ENCODE peak calls at places on chromosome 14, in four cellular contexts. B is HepG2, K is H1, Y is GM12878. M is an unnamed sample.

GRCh38 chr14:97970222-97970621 is 1173.0 kb downstream of the VRK1 start:
- DNase-seq in B (no peak), Y (no peak), K (no peak), M (no peak)

GRCh38 chr14:51533160-51533559 is 118.5 kb upstream of the FRMD6 start:
- DNase-seq in Y (no peak), K (no peak), B (no peak), M (no peak)

GRCh38 chr14:39219075-39219499 is 14.6 kb upstream of the MIA2 start:
- DNase-seq in B (peak; percentile 83), Y (no peak), K (no peak), M (no peak)

GRCh38 chr14:65258391-65258790 is 154.1 kb upstream of the FUT8 start:
- DNase-seq in B (peak; percentile 90), K (no peak), Y (no peak), M (no peak)

GRCh38 chr14:102171173-102172020 is 31.7 kb downstream of the WDR20 start:
- DNase-seq in Y (no peak), K (no peak), B (no peak), M (no peak)

GRCh38 chr14:42921876-42922275 is 1315.2 kb downstream of the LRFN5 start:
- DNase-seq in Y (no peak), K (no peak), B (no peak), M (no peak)

GRCh38 chr14:95156153-95156764 is 1.1 kb downstream of the DICER1 start:
- DNase-seq in K (no peak), B (no peak), Y (no peak), M (no peak)

GRCh38 chr14:54023027-54023426 is 66.4 kb upstream of the BMP4 start:
- DNase-seq in K (no peak), B (no peak), Y (peak; percentile 39), M (no peak)

GRCh38 chr14:91291786-91292405 is 47.4 kb upstream of the GPR68 start:
- DNase-seq in B (no peak), Y (no peak), K (no peak), M (no peak)

GRCh38 chr14:94612580-94613554 is 676 bp downstream of the SERPINA3 start:
- DNase-seq in K (no peak), B (peak; percentile 27), Y (no peak), M (no peak)

GRCh38 chr14:92747701-92748258 is 647 bp downstream of the LGMN start:
- DNase-seq in B (peak; percentile 14), Y (no peak), K (no peak), M (peak; percentile 26)

GRCh38 chr14:31829256-31829923 is 247.7 kb upstream of the ARHGAP5 start:
- DNase-seq in B (no peak), K (no peak), Y (no peak), M (no peak)

GRCh38 chr14:104515811-104516780 is 63.5 kb upstream of the C14orf180 start:
- DNase-seq in Y (no peak), B (no peak), K (peak; percentile 26), M (no peak)

GRCh38 chr14:73829526-73830431 is 21.9 kb upstream of the PTGR2 start:
- DNase-seq in Y (peak; percentile 49), K (no peak), B (peak; percentile 45), M (no peak)

GRCh38 chr14:100875861-100876590 is 27.5 kb downstream of the RTL1 start:
- DNase-seq in B (no peak), Y (no peak), K (no peak), M (no peak)

GRCh38 chr14:35416108-35416750 is 11.7 kb upstream of the NFKBIA start:
- DNase-seq in Y (peak; percentile 75), B (no peak), K (no peak), M (no peak)

GRCh38 chr14:53048631-53049030 is 97.8 kb upstream of the FERMT2 start:
- DNase-seq in K (no peak), B (no peak), Y (no peak), M (no peak)

GRCh38 chr14:91392623-91393303 is 24.9 kb downstream of the CCDC88C start:
- DNase-seq in B (no peak), Y (no peak), K (no peak), M (no peak)

GRCh38 chr14:59463773-59464650 is 1.2 kb downstream of the GPR135 start:
- DNase-seq in B (no peak), Y (no peak), K (peak; percentile 66), M (no peak)

GRCh38 chr14:57299511-57299910 is 30.7 kb downstream of the AP5M1 start:
- DNase-seq in Y (no peak), K (no peak), B (no peak), M (no peak)

GRCh38 chr14:57297852-57298251 is 29.1 kb downstream of the AP5M1 start:
- DNase-seq in B (no peak), Y (no peak), K (no peak), M (no peak)

DNA sequence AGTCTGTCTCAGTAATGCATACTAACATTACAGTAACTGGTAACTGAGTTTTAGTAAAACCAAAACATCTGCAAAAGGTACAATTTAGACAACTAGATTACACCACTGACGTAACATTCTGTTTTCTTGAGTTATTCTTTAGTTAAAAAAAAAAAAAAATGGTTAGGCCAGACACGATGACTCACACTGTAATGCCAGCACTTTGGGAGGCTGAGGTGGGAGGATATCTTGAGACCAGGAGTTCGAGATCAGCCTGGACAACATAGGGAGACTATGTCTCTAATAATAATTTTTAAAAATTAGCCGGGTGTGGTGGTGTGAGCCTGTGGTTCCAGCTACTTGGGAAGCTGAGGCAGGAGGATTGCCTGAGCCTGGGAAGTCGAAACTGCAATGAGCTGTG is 34.1 kb downstream of the AP5M1 start:
- DNase-seq in B (no peak), Y (no peak), K (no peak), M (no peak)
- TF ChIP-seq JUND in B (no peak), Y (no peak), K (no peak), M (no peak)

GRCh38 chr14:66365388-66365787 is 120.8 kb upstream of the CCDC196 start:
- DNase-seq in B (no peak), Y (peak; percentile 15), K (no peak), M (no peak)

GRCh38 chr14:66361013-66361412 is 125.2 kb upstream of the CCDC196 start:
- DNase-seq in B (no peak), Y (no peak), K (no peak), M (no peak)

GRCh38 chr14:66360526-66360925 is 125.6 kb upstream of the CCDC196 start:
- DNase-seq in K (no peak), B (no peak), Y (no peak), M (no peak)

DNA sequence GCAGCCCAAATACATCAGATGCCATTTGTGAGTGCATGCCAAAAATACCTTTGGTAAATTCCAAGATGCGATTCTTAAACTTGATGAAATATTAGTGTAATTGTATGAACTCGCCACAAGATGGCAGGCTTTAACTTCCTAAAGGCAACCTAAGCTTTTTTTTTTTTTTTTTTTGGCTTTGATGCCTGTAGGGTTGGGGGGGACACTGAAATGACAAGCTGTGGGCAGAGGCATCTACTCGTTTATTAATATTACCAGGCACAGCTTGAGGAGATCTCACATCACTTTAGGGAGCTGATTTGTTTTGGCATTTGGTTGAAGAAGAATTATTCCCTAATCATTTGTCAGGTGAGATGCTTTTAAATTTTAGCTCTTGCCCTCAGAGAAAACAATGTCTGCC is 126.7 kb upstream of the CCDC196 start:
- DNase-seq in B (peak; percentile 53), Y (peak; percentile 15), K (no peak), M (peak; percentile 45)
- TF ChIP-seq JUND in B (no peak), Y (no peak), K (no peak), M (no peak)

DNA sequence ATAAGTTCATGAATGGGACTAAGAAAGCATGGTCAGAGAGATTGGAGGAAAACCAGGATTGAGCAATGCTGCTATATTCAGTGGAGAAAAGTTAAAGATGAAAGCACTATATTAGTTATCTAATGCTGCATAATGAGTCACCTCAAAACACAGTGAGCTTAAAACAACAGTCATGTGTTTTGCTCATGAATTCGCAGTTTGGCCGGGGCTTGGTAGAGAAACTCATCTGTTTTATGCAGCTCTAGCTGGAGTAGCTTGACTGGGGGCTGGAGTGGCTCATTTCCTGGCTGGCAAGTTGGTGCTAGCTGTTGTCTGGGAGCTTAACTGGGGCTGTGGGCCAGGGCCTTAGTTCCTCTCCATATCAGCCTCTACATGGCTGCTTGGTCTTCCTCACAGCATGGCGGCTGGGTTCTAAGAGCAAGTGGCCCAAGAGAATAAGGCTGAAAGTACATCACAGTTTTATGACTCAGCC is 90.1 kb downstream of the ADCK1 start:
- DNase-seq in B (no peak), Y (no peak), K (no peak), M (no peak)
- TF ChIP-seq JUND in B (no peak), Y (no peak), K (no peak), M (no peak)

GRCh38 chr14:62629070-62629580 is 416.1 kb downstream of the KCNH5 start:
- DNase-seq in Y (no peak), B (no peak), K (no peak), M (no peak)
- TF ChIP-seq JUND in Y (no peak), B (no peak), K (no peak), M (no peak)

M was measured in T47D.